ENCODE peak calls at places on chromosomes 6 and 20, in eight cellular contexts. K, W, F, P, L, M, H and T are unnamed samples.

GRCh38 chr6:168307695-168308021 is 11.9 kb downstream of the DACT2 start:
- DNase-seq in K (no peak), W (no peak), F (no peak), P (no peak), L (no peak), M (no peak), H (no peak), T (no peak)

GRCh38 chr20:37239026-37239451 is 22.6 kb downstream of the GHRH start:
- DNase-seq in K (no peak), W (no peak), F (no peak), P (no peak), L (peak), M (no peak), H (peak), T (no peak)

GRCh38 chr20:2521369-2522305 is 12.9 kb upstream of the ZNF343 start:
- DNase-seq in K (peak), W (no peak), F (peak), P (no peak), L (peak), M (no peak), H (peak), T (no peak)

GRCh38 chr6:27159725-27160124 is 87.8 kb upstream of the PRSS16 start:
- DNase-seq in K (no peak), W (no peak), F (no peak), P (no peak), L (no peak), M (no peak), H (no peak), T (no peak)

GRCh38 chr20:40948352-40949267 is 80.0 kb upstream of the TOP1 start:
- DNase-seq in K (no peak), W (no peak), F (peak), P (no peak), L (peak), M (no peak), H (peak), T (no peak)

GRCh38 chr6:160667854-160668481 is 3.9 kb upstream of the LPA start:
- DNase-seq in K (no peak), W (no peak), F (peak), P (peak), L (no peak), M (no peak), H (no peak), T (peak)

GRCh38 chr6:79598012-79598411 is 33.1 kb upstream of the SH3BGRL2 start:
- DNase-seq in K (no peak), W (no peak), F (no peak), P (no peak), L (no peak), M (no peak), H (no peak), T (no peak)

GRCh38 chr6:113994934-113995342 is 24.0 kb upstream of the HDAC2 start:
- DNase-seq in K (peak), W (peak), F (peak), P (peak), L (peak), M (peak), H (peak), T (peak)

GRCh38 chr6:47152666-47153065 is 110.5 kb upstream of the ADGRF1 start:
- DNase-seq in K (no peak), W (no peak), F (no peak), P (no peak), L (no peak), M (no peak), H (no peak), T (no peak)

GRCh38 chr6:21984135-21984534 is 312.7 kb downstream of the PRL start:
- DNase-seq in K (no peak), W (no peak), F (no peak), P (no peak), L (no peak), M (no peak), H (no peak), T (no peak)

GRCh38 chr6:149153100-149153499 is 164.4 kb upstream of the TAB2 start:
- DNase-seq in K (no peak), W (no peak), F (no peak), P (no peak), L (no peak), M (no peak), H (no peak), T (peak)

GRCh38 chr6:82878812-82879211 is 186.8 kb downstream of the UBE3D start:
- DNase-seq in K (no peak), W (no peak), F (peak), P (no peak), L (peak), M (no peak), H (peak), T (no peak)

GRCh38 chr20:53343433-53343832 is 250.2 kb downstream of the ZNF217 start:
- DNase-seq in K (peak), W (no peak), F (no peak), P (peak), L (no peak), M (no peak), H (no peak), T (no peak)

GRCh38 chr6:89643411-89643810 is 4.9 kb upstream of the LYRM2 start:
- DNase-seq in K (no peak), W (no peak), F (no peak), P (no peak), L (no peak), M (no peak), H (no peak), T (peak)

GRCh38 chr20:20837574-20838021 is 125.2 kb upstream of the RALGAPA2 start:
- DNase-seq in K (peak), W (peak), F (peak), P (peak), L (peak), M (peak), H (peak), T (peak)

GRCh38 chr20:33181482-33182093 is 13.6 kb downstream of the BPIFA2 start:
- DNase-seq in K (no peak), W (no peak), F (no peak), P (no peak), L (no peak), M (no peak), H (no peak), T (no peak)

GRCh38 chr20:58433759-58434158 is 44.7 kb downstream of the VAPB start:
- DNase-seq in K (no peak), W (no peak), F (peak), P (no peak), L (peak), M (no peak), H (peak), T (no peak)